ENCODE peak calls at places on chromosomes 2 and 18, in five cellular contexts. S, G, W, L and C are unnamed samples. For H3K4me1 and H3K27me3, the result is how much of the 10 kb centered on the place peaks cover.

GRCh38 chr2:214019229-214019972 is 391.5 kb upstream of the VWC2L start:
- DNase-seq in S (no peak), G (no peak), W (no peak), L (no peak), C (no peak)

GRCh38 chr2:101873543-101873942 is 118.2 kb upstream of the IL1R2 start:
- DNase-seq in S (no peak), G (no peak), W (no peak), L (no peak), C (no peak)

GRCh38 chr2:176613358-176614032 is 344.3 kb downstream of the MTX2 start:
- DNase-seq in W (no peak), S (no peak), L (no peak), G (no peak), C (no peak)

GRCh38 chr2:236546561-236546961 is 23.1 kb upstream of the ACKR3 start:
- DNase-seq in G (no peak), L (no peak), S (no peak), W (no peak), C (peak)

GRCh38 chr2:134117651-134118050 is 136.2 kb upstream of the MGAT5 start:
- DNase-seq in W (no peak), S (no peak), G (no peak), L (no peak), C (no peak)

GRCh38 chr2:207625014-207625755 is at the start of gene METTL21A:
- DNase-seq in L (peak), S (peak), G (peak), W (peak), C (peak)

GRCh38 chr2:63189026-63189425 is 138.4 kb downstream of the OTX1 start:
- DNase-seq in G (peak), S (peak), W (no peak), L (no peak), C (no peak)

GRCh38 chr2:695111-695510 is 17.9 kb upstream of the TMEM18 start:
- DNase-seq in L (no peak), G (no peak), S (no peak), W (no peak), C (no peak)

GRCh38 chr2:72136349-72136748 is 11.3 kb downstream of the CYP26B1 start:
- DNase-seq in W (no peak), L (no peak), G (no peak), S (no peak), C (no peak)

GRCh38 chr2:24272161-24272802 is 88.1 kb downstream of the ITSN2 start:
- DNase-seq in L (no peak), G (no peak), S (no peak), W (no peak), C (no peak)

GRCh38 chr18:58223717-58224424 is 179.8 kb downstream of the NEDD4L start:
- DNase-seq in S (peak), G (peak), L (no peak), W (peak), C (no peak)

GRCh38 chr2:11129598-11130449 is 25.4 kb upstream of the SLC66A3 start:
- DNase-seq in W (peak), S (peak), L (peak), G (peak), C (peak)

GRCh38 chr18:79123948-79124347 is 54.8 kb downstream of the ATP9B start:
- DNase-seq in W (no peak), L (no peak), G (no peak), S (no peak), C (no peak)

GRCh38 chr2:142241016-142241415 is 110.2 kb upstream of the LRP1B start:
- DNase-seq in L (no peak), S (no peak), G (no peak), W (no peak), C (no peak)

GRCh38 chr18:56083889-56084288 is 495.9 kb upstream of the TCF4 start:
- DNase-seq in S (no peak), L (no peak), G (no peak), W (no peak), C (no peak)

GRCh38 chr18:70380915-70381896 is 92.4 kb downstream of the SOCS6 start:
- DNase-seq in L (peak), W (no peak), G (peak), S (no peak), C (no peak)

GRCh38 chr2:105775809-105776559 is 31.3 kb downstream of the NCK2 start:
- DNase-seq in G (peak), W (no peak), S (no peak), L (no peak), C (peak)

GRCh38 chr2:72150157-72150960 is 2.7 kb upstream of the CYP26B1 start:
- DNase-seq in L (peak), S (peak), G (peak), W (peak), C (no peak)

GRCh38 chr2:176414641-176415040 is 145.4 kb downstream of the MTX2 start:
- DNase-seq in W (no peak), S (no peak), L (no peak), G (no peak), C (no peak)

GRCh38 chr18:6719914-6720692 is 9.4 kb upstream of the ARHGAP28 start:
- DNase-seq in S (no peak), L (no peak), G (no peak), W (no peak), C (no peak)

GRCh38 chr2:29663266-29663665 is 258.1 kb downstream of the ALK start:
- DNase-seq in S (no peak), W (no peak), G (no peak), L (no peak), C (no peak)

GRCh38 chr2:201151127-201152074 is 31.5 kb upstream of the CASP10 start:
- DNase-seq in G (no peak), L (no peak), S (no peak), W (no peak), C (no peak)

GRCh38 chr18:3297025-3297984 is 35.4 kb downstream of the MYL12B start:
- DNase-seq in G (peak), W (peak), L (peak), S (peak), C (peak)

GRCh38 chr2:130762910-130763385 is 7.6 kb downstream of the AMER3 start:
- DNase-seq in G (no peak), W (no peak), L (no peak), S (no peak), C (no peak)

GRCh38 chr2:108594982-108595464 is 60.8 kb downstream of the LIMS1 start:
- DNase-seq in L (no peak), G (no peak), S (no peak), W (no peak), C (no peak)

GRCh38 chr2:109345653-109346165 is 216.7 kb downstream of the SH3RF3 start:
- DNase-seq in G (no peak), S (peak), L (no peak), W (no peak), C (no peak)

GRCh38 chr2:174336403-174337336 is 1.9 kb downstream of the SP9 start:
- DNase-seq in G (peak), W (peak), L (peak), S (no peak), C (no peak)

GRCh38 chr2:174337337-174338154 is 2.8 kb downstream of the SP9 start:
- DNase-seq in S (no peak), G (no peak), L (peak), W (no peak), C (peak)

GRCh38 chr2:174334781-174335604 is at the start of gene SP9:
- DNase-seq in S (no peak), G (peak), L (peak), W (no peak), C (no peak)

GRCh38 chr2:174334278-174334715 is 457 bp upstream of the SP9 start:
- DNase-seq in G (no peak), W (no peak), L (peak), S (no peak), C (no peak)

GRCh38 chr2:174335605-174336402 is 1.1 kb downstream of the SP9 start:
- DNase-seq in L (peak), G (no peak), S (no peak), W (no peak), C (no peak)
- H3K4me3 ChIP-seq in L (peak), G (peak), S (no peak), W (peak), C (peak)

DNA sequence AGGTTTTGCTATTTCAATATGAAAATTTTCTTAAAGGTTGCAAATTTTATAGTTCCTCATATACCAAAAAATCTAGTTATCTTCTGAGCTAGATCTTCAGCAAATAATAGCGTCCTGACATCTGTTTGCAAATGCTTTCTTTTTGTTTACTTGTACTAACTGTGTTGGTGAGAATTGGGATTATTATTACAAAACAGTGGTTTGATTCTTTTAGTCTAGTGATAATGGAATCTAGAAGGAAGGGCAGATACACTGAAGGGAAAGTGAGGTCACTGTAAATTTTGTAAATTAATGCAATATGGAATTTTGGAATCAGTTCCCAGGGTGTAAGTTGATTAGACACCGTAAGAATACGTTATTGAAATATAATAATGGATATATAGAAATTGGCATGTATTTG is 36.2 kb upstream of the NT5C1B start:
- DNase-seq in S (no peak), L (no peak), G (no peak), W (no peak), C (no peak)
- H3K4me1 ChIP-seq in S (under half), L (under half), G (under half), W (under half), C (under half)

DNA sequence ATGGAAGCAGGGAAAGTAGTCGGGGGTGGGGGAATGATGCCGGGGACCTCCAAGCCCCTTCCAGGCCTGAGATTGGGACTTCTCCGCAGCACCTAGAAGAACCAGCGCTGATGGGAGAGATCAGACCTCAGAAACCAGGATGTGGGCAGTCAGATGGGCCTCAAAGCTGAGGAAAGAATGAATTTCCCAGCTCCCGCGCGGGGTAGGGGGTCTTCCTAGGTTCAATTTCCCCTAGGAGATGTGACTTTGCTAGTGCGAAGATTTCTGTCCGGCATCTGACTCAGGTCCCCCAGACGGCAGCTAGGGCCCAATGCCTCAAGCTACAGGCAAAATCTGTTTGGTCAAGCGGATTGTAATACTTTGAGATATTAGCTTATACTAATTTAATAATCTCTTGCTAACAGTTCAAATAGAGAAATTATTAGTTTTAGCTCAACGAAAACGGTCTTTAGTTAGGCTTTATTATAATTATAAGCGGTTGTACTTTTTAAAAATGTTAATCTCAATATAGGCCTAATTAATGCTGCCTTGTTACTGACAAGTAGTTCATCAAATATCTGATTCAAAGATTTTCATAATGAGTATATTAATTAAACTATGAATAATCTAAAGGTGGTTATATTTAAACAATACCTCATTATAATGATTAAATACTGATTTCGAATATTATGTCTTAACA is 5.8 kb downstream of the DLX1 start:
- DNase-seq in W (no peak), S (no peak), G (no peak), L (peak), C (peak)
- H3K27me3 ChIP-seq in W (half or more), S (half or more), G (half or more), L (half or more), C (half or more)

DNA sequence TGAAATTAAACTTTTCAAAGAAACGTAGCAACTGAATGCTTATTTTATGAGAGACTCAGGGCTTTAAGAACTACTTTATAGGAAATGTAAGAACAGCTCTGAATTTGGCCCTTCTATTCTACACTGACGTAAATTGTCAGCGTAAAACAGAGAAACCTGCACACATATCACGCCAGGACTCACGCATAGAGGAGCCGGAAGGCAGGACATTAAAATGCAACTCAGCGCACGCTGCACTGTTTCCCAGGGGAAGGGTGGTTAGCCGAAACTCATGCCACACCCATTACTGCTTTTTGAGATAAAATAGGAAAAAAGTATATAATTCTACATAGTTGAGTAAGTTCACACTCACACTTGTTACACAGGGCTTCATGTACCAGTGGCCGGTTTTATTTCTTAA is 7.4 kb downstream of the TUBB6 start:
- DNase-seq in L (no peak), W (no peak), G (no peak), S (no peak), C (no peak)
- H3K4me3 ChIP-seq in L (no peak), W (no peak), G (no peak), S (no peak), C (no peak)

GRCh38 chr2:47074691-47075090 is 80.4 kb downstream of the STPG4 start:
- DNase-seq in G (no peak), S (no peak), W (no peak), L (no peak), C (no peak)
- H3K4me1 ChIP-seq in G (under half), S (under half), W (half or more), L (under half), C (under half)

DNA sequence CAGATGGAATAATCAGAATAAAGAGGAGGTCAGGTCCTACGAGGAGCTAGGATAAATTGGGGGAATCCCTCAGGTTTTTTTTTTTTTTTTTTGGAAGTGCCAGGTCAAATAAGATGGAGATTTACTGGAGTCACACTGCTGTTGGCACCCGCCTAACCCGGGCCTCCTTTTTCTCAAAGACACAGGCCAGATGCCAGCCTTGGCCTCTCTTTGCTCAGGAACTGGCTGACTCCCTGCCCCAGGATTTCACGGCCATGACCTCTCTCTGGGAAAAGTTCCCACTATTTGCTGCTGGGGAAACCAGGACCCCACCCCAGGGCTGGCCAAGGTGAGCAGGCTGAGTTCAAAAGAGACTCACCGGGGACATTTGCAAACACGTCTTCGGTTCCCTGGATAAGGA is 2.5 kb downstream of the CD8A start:
- DNase-seq in W (no peak), G (no peak), S (no peak), L (no peak), C (no peak)
- H3K27me3 ChIP-seq in W (half or more), G (half or more), S (under half), L (under half), C (under half)

DNA sequence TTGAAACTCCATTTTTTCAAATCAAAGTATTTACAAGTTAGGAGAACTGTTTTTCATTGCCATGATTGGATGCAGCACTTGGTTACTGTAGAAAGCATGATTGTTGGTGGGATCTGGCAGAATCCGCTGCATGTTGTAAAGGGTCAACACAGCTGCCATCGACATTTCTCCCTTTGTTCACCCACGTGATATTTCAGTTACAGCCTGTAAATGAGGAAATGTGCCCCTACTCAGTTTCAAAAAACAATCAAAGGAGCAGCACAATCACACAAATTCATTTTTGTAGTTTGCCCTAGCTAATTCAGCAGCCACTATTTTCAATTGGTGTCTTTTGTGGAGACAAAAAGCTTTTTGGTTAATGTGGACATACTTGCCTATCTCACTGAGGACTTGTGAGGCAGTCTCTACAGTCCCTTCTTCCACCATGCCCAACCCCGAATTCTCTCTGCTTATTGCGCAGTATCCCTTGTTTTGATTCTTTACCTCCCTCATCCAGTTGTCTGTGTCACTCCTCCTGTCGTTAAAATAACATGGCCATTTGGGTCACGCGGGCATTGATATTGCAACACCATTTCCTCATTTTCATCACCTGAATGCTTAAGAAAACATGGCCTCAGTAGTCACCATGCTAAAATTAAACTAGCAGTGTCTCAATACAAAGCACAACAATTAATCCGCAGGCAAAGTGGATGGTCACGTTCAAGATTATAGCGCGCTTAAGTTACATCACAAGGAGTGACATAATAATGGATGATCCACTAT is 6.4 kb upstream of the PROC start:
- DNase-seq in S (no peak), G (no peak), W (no peak), L (no peak), C (no peak)
- H3K4me3 ChIP-seq in S (no peak), G (no peak), W (no peak), L (no peak), C (no peak)

DNA sequence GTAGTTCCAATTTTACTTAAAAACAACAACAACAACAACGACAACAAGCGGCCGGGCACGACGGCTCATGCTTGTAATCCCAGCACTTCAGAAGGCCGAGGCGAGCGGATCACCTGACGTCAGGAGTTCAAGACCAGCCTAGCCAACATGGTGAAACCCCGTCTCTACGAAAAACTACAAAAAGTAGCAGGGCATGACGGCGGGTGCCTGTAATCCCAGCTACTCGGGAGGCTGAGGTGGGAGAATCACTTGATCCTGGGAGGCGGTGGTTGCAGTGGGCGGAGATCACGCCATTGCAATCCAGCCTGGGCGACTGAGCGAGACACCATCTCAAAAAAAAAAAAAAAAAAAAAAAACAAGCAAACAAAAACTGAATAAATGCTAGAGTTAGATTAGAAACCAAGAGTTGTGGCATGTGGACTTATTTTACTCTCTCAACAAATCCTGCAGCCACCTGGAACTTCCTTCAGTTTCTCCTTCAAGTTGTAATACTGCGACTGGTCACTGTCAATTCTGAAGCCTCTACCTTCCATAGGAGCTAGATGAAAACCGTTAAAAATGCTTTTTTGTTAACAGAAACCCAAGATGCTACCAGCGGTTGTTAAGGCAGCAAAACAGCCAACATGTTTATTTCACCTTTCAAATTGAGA is 1.3 kb downstream of the ATP5F1A start:
- DNase-seq in W (no peak), L (no peak), S (no peak), G (no peak), C (no peak)
- H3K4me1 ChIP-seq in W (under half), L (under half), S (under half), G (under half), C (under half)

GRCh38 chr2:95052804-95053535 is 27.5 kb downstream of the MAL start:
- DNase-seq in S (no peak), W (no peak), G (no peak), L (no peak), C (no peak)

GRCh38 chr2:95052301-95052700 is 26.8 kb downstream of the MAL start:
- DNase-seq in L (no peak), S (no peak), G (no peak), W (no peak), C (no peak)

GRCh38 chr2:95050385-95051300 is 25.1 kb downstream of the MAL start:
- DNase-seq in L (no peak), W (no peak), S (no peak), G (no peak), C (no peak)

GRCh38 chr2:95049961-95050360 is 24.5 kb downstream of the MAL start:
- DNase-seq in L (no peak), S (no peak), G (no peak), W (no peak), C (no peak)

GRCh38 chr2:95051636-95052035 is 26.1 kb downstream of the MAL start:
- DNase-seq in G (no peak), S (no peak), L (no peak), W (no peak), C (no peak)
- H3K27me3 ChIP-seq in G (under half), S (under half), L (under half), W (under half), C (under half)

DNA sequence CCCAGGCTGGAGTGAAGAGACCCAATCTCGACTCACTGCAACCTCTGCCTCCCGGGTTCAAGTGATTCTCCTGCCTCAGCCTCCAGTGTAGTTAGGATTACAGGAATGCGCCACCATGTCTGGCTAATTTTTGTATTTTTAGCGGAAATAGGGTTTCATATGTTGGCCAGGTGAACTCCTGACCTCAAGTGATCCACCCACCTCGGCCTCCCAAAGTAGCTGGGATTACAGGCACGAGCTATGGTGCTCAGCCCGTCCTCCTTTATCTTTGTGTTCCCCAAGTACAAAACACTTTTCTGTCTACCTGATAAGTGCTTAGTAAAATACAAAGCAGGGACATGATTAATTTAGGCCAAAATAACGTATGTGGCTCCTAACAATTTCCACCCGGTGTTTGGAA is 91.2 kb upstream of the STK17B start:
- DNase-seq in G (no peak), L (no peak), S (no peak), W (no peak), C (no peak)
- H3K4me3 ChIP-seq in G (no peak), L (no peak), S (no peak), W (no peak), C (peak)